ENCODE peak calls at places on chromosomes 2 and 18, in nine cellular contexts. S, A, W, B, I, J, G, K and V are unnamed samples.

GRCh38 chr2:220424561-220424960 is 797.1 kb downstream of the SLC4A3 start:
- DNase-seq in S (no peak), A (no peak), W (no peak), B (no peak), I (no peak), J (no peak), G (peak; percentile 38), K (no peak), V (no peak)

GRCh38 chr18:35039633-35040032 is 1.6 kb upstream of the MAPRE2 start:
- DNase-seq in S (no peak), A (no peak), W (no peak), B (no peak), I (no peak), J (no peak), G (no peak), K (no peak), V (peak; percentile 24)

GRCh38 chr18:74064510-74064909 is 83.1 kb downstream of the FBXO15 start:
- DNase-seq in S (no peak), A (no peak), W (no peak), B (no peak), I (no peak), J (no peak), G (no peak), K (no peak), V (no peak)

GRCh38 chr2:133434962-133435668 is 133.1 kb downstream of the NCKAP5 start:
- DNase-seq in S (no peak), A (no peak), W (no peak), B (no peak), I (peak; percentile 86), J (no peak), G (no peak), K (peak; percentile 91), V (peak; percentile 97)

GRCh38 chr2:159454185-159454584 is 162.2 kb downstream of the BAZ2B start:
- DNase-seq in S (no peak), A (no peak), W (no peak), B (no peak), I (no peak), J (no peak), G (no peak), K (peak; percentile 39), V (peak; percentile 89)

GRCh38 chr2:233929352-233929843 is 12.2 kb downstream of the TRPM8 start:
- DNase-seq in S (no peak), A (peak; percentile 54), W (no peak), B (no peak), I (peak; percentile 1), J (no peak), G (no peak), K (peak; percentile 37), V (peak; percentile 10)

GRCh38 chr18:58615150-58616132 is 13.4 kb downstream of the ALPK2 start:
- DNase-seq in S (no peak), A (no peak), W (peak; percentile 64), B (no peak), I (no peak), J (peak; percentile 25), G (no peak), K (no peak), V (peak; percentile 40)

GRCh38 chr18:74124642-74125041 is 23.0 kb downstream of the FBXO15 start:
- DNase-seq in S (no peak), A (no peak), W (no peak), B (no peak), I (no peak), J (no peak), G (no peak), K (no peak), V (no peak)

GRCh38 chr2:196725218-196725617 is 74.3 kb downstream of the GTF3C3 start:
- DNase-seq in S (no peak), A (no peak), W (no peak), B (no peak), I (no peak), J (no peak), G (no peak), K (no peak), V (no peak)

GRCh38 chr2:159921752-159922404 is 123.9 kb upstream of the CD302 start:
- DNase-seq in S (peak; percentile 92), A (peak; percentile 50), W (peak; percentile 57), B (peak; percentile 68), I (peak; percentile 49), J (peak; percentile 55), G (peak; percentile 52), K (peak; percentile 62), V (peak; percentile 52)

GRCh38 chr2:235848055-235848454 is 320.1 kb downstream of the GBX2 start:
- DNase-seq in S (peak; percentile 28), A (no peak), W (no peak), B (no peak), I (no peak), J (no peak), G (no peak), K (no peak), V (no peak)

GRCh38 chr18:61892683-61893303 is at the start of gene RNF152:
- DNase-seq in S (no peak), A (no peak), W (peak; percentile 18), B (peak; percentile 46), I (no peak), J (no peak), G (peak; percentile 29), K (no peak), V (peak; percentile 34)

GRCh38 chr2:6421888-6422287 is 443.8 kb downstream of the CMPK2 start:
- DNase-seq in S (no peak), A (no peak), W (no peak), B (no peak), I (no peak), J (no peak), G (no peak), K (no peak), V (no peak)

GRCh38 chr2:158239271-158239670 is 137.6 kb downstream of the UPP2 start:
- DNase-seq in S (no peak), A (no peak), W (no peak), B (no peak), I (no peak), J (no peak), G (no peak), K (no peak), V (peak; percentile 30)

GRCh38 chr2:119871725-119872124 is 112.0 kb downstream of the PTPN4 start:
- DNase-seq in S (no peak), A (no peak), W (no peak), B (no peak), I (no peak), J (no peak), G (no peak), K (no peak), V (peak; percentile 2)

GRCh38 chr2:241551599-241551997 is 6.9 kb upstream of the BOK start:
- DNase-seq in S (no peak), A (no peak), W (no peak), B (no peak), I (no peak), J (no peak), G (no peak), K (no peak), V (no peak)

GRCh38 chr18:13269599-13270011 is 51.0 kb downstream of the LDLRAD4 start:
- DNase-seq in S (peak; percentile 84), A (no peak), W (no peak), B (peak; percentile 64), I (no peak), J (no peak), G (no peak), K (no peak), V (no peak)

GRCh38 chr2:240157147-240157470 is 16.7 kb upstream of the OTOS start:
- DNase-seq in S (no peak), A (no peak), W (no peak), B (no peak), I (no peak), J (no peak), G (no peak), K (no peak), V (no peak)

GRCh38 chr2:167756427-167756826 is 491.0 kb downstream of the STK39 start:
- DNase-seq in S (no peak), A (no peak), W (no peak), B (no peak), I (no peak), J (no peak), G (peak; percentile 18), K (no peak), V (no peak)

GRCh38 chr2:20496942-20497341 is 50.1 kb downstream of the RHOB start:
- DNase-seq in S (no peak), A (no peak), W (no peak), B (no peak), I (no peak), J (no peak), G (no peak), K (no peak), V (no peak)

GRCh38 chr2:235396071-235396846 is 97.6 kb upstream of the AGAP1 start:
- DNase-seq in S (no peak), A (no peak), W (no peak), B (no peak), I (no peak), J (no peak), G (no peak), K (no peak), V (no peak)

GRCh38 chr2:64327510-64328414 is 126.2 kb upstream of the LGALSL start:
- DNase-seq in S (no peak), A (peak; percentile 67), W (peak; percentile 49), B (peak; percentile 83), I (no peak), J (no peak), G (peak; percentile 30), K (peak; percentile 40), V (peak; percentile 49)

GRCh38 chr2:168712053-168712452 is 90.4 kb upstream of the NOSTRIN start:
- DNase-seq in S (no peak), A (no peak), W (no peak), B (no peak), I (no peak), J (peak; percentile 19), G (no peak), K (no peak), V (no peak)

GRCh38 chr2:10502803-10503107 is 54.6 kb upstream of the ODC1 start:
- DNase-seq in S (no peak), A (no peak), W (no peak), B (no peak), I (no peak), J (no peak), G (no peak), K (no peak), V (no peak)

GRCh38 chr2:12587729-12588522 is 128.8 kb upstream of the TRIB2 start:
- DNase-seq in S (no peak), A (peak; percentile 34), W (no peak), B (no peak), I (no peak), J (no peak), G (peak; percentile 94), K (peak; percentile 19), V (peak; percentile 95)

GRCh38 chr2:69682525-69682924 is 39.0 kb upstream of the AAK1 start:
- DNase-seq in S (no peak), A (no peak), W (no peak), B (no peak), I (no peak), J (no peak), G (no peak), K (no peak), V (no peak)

GRCh38 chr2:120486946-120487345 is 141.0 kb downstream of the INHBB start:
- DNase-seq in S (no peak), A (peak; percentile 71), W (no peak), B (no peak), I (no peak), J (no peak), G (no peak), K (no peak), V (peak; percentile 45)

GRCh38 chr2:144099746-144100438 is 420.0 kb downstream of the ZEB2 start:
- DNase-seq in S (no peak), A (no peak), W (no peak), B (no peak), I (peak; percentile 51), J (no peak), G (peak; percentile 77), K (peak; percentile 52), V (peak; percentile 93)

GRCh38 chr18:48736861-48737260 is 198.0 kb downstream of the CTIF start:
- DNase-seq in S (no peak), A (no peak), W (no peak), B (no peak), I (no peak), J (no peak), G (no peak), K (no peak), V (no peak)

GRCh38 chr2:53568463-53568862 is 199.1 kb upstream of the CHAC2 start:
- DNase-seq in S (no peak), A (peak; percentile 25), W (no peak), B (no peak), I (peak; percentile 11), J (no peak), G (peak; percentile 6), K (peak; percentile 39), V (no peak)

GRCh38 chr2:142100967-142101366 is 29.8 kb downstream of the LRP1B start:
- DNase-seq in S (no peak), A (no peak), W (no peak), B (no peak), I (no peak), J (no peak), G (no peak), K (no peak), V (peak; percentile 45)